ENCODE peak calls at places on chromosomes 7 and 10, in six cellular contexts. T, Z, Q, M, H and U are unnamed samples.

GRCh38 chr7:20199015-20199737 is 18.0 kb downstream of the MACC1 start:
- DNase-seq in T (peak; percentile 48), Z (no peak), Q (peak; percentile 87), M (no peak), H (peak; percentile 55), U (no peak)

GRCh38 chr10:94706089-94706488 is 22.6 kb downstream of the CYP2C18 start:
- DNase-seq in T (no peak), Z (no peak), Q (no peak), M (no peak), H (no peak), U (no peak)

GRCh38 chr10:117342638-117343037 is 32.6 kb downstream of the PDZD8 start:
- DNase-seq in T (peak; percentile 23), Z (no peak), Q (peak; percentile 83), M (no peak), H (peak; percentile 12), U (no peak)

GRCh38 chr7:101237206-101238067 is at the start of gene CLDN15:
- DNase-seq in T (peak; percentile 35), Z (no peak), Q (peak; percentile 61), M (no peak), H (no peak), U (no peak)

GRCh38 chr10:88156341-88156740 is 292.9 kb downstream of the PTEN start:
- DNase-seq in T (peak; percentile 83), Z (no peak), Q (peak; percentile 92), M (no peak), H (peak; percentile 10), U (no peak)

GRCh38 chr7:42893341-42894242 is 18.3 kb downstream of the C7orf25 start:
- DNase-seq in T (no peak), Z (no peak), Q (no peak), M (no peak), H (no peak), U (no peak)

GRCh38 chr10:21953585-21954057 is 49.9 kb downstream of the DNAJC1 start:
- DNase-seq in T (peak; percentile 48), Z (no peak), Q (peak; percentile 61), M (no peak), H (peak; percentile 52), U (no peak)

GRCh38 chr7:50346548-50347497 is 42.3 kb downstream of the IKZF1 start:
- DNase-seq in T (no peak), Z (no peak), Q (no peak), M (no peak), H (peak; percentile 62), U (no peak)

GRCh38 chr7:152078025-152078424 is 52.6 kb downstream of the GALNT11 start:
- DNase-seq in T (no peak), Z (no peak), Q (no peak), M (no peak), H (no peak), U (no peak)

GRCh38 chr10:103618575-103619423 is 125.3 kb downstream of the NEURL1 start:
- DNase-seq in T (no peak), Z (no peak), Q (no peak), M (no peak), H (no peak), U (no peak)

GRCh38 chr10:79068562-79069324 is at the start of gene ZMIZ1:
- DNase-seq in T (peak; percentile 96), Z (peak; percentile 89), Q (peak; percentile 93), M (no peak), H (peak; percentile 97), U (peak; percentile 89)

GRCh38 chr7:130733866-130734524 is at the start of gene KLF14:
- DNase-seq in T (peak; percentile 36), Z (peak; percentile 50), Q (no peak), M (no peak), H (peak; percentile 56), U (peak; percentile 44)

GRCh38 chr7:2751086-2751485 is 63.1 kb downstream of the AMZ1 start:
- DNase-seq in T (no peak), Z (no peak), Q (no peak), M (no peak), H (no peak), U (no peak)
- H4K91ac ChIP-seq in T (no peak overlapping the region), Z (no peak overlapping the region), Q (no peak overlapping the region), M (no peak overlapping the region), H (peak overlapping the region; percentile 57), U (no peak overlapping the region)

DNA sequence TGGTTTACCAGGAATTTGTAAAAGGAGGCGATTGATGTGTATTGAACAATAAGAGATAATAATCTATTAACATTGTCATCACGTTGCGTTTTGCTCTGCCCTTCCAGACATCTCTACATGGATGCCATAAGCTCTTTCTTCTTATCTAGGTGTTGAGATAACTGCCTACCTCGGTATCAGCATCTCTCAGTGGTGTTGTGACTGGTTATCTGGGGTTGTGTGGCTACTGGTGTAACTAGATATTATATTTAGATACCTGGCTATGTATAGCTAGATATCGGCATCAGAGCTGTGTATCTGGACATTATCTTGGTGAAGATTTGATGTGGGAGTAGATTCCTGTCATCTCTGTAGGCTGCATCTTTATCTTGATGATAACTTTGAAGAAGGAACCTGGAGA is 17.2 kb downstream of the GATA3 start:
- DNase-seq in T (no peak), Z (no peak), Q (no peak), M (no peak), H (peak; percentile 17), U (no peak)
- H4K91ac ChIP-seq in T (no peak overlapping the region), Z (no peak overlapping the region), Q (no peak overlapping the region), M (no peak overlapping the region), H (no peak overlapping the region), U (no peak overlapping the region)

DNA sequence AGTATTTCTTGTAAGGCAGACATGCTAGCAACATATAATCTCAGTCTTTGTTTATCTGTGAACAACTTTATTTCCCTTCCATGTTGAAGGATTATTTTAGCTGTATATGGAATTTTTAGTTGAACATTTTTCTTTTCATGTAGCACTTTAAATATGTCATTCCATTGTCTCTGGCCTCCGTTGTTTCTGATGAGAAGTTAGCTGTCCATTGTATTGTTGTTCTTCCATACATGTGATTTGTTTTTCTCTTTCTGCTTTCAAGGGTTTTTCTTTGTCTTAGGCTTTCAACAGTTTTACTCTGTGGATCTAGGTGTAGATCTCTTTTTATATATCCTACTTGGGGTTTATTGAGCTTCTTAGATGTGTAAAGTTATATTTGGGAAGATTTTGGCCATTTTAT is 66.3 kb upstream of the COMTD1 start:
- DNase-seq in T (no peak), Z (no peak), Q (no peak), M (no peak), H (no peak), U (no peak)
- H4K91ac ChIP-seq in T (no peak overlapping the region), Z (no peak overlapping the region), Q (no peak overlapping the region), M (no peak overlapping the region), H (no peak overlapping the region), U (no peak overlapping the region)

DNA sequence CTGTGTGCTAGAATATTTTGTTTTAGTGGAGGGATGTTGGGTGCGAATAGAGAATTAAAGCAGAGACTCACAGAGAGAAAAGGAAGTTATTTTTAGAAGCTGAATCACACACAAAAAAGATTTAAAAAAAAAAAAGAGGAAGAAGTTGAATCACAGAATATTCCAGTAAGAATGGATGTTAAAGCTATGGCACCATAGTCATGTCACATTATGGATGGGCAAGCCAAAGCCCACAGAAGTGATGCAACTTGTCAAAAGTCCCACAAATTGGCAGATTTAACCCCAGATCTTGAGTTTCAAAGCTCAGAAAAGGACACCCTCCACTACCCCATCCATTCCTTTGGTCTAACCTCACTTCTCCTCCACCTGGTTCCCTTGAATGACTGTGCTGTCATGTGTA is 91.4 kb downstream of the MYOF start:
- DNase-seq in T (peak; percentile 20), Z (no peak), Q (peak; percentile 26), M (no peak), H (peak; percentile 15), U (no peak)
- H4K91ac ChIP-seq in T (no peak overlapping the region), Z (no peak overlapping the region), Q (no peak overlapping the region), M (no peak overlapping the region), H (no peak overlapping the region), U (no peak overlapping the region)

GRCh38 chr7:98705620-98706019 is 88.5 kb downstream of the NPTX2 start:
- DNase-seq in T (no peak), Z (no peak), Q (no peak), M (no peak), H (no peak), U (no peak)

GRCh38 chr7:98711945-98712344 is 94.9 kb downstream of the NPTX2 start:
- DNase-seq in T (no peak), Z (no peak), Q (no peak), M (no peak), H (no peak), U (no peak)

GRCh38 chr7:98703916-98704315 is 86.8 kb downstream of the NPTX2 start:
- DNase-seq in T (no peak), Z (no peak), Q (no peak), M (no peak), H (no peak), U (no peak)

GRCh38 chr7:98702021-98702420 is 84.9 kb downstream of the NPTX2 start:
- DNase-seq in T (no peak), Z (no peak), Q (no peak), M (no peak), H (no peak), U (no peak)

GRCh38 chr7:98707076-98707475 is 90.0 kb downstream of the NPTX2 start:
- DNase-seq in T (no peak), Z (no peak), Q (no peak), M (no peak), H (no peak), U (no peak)
- H4K91ac ChIP-seq in T (no peak overlapping the region), Z (no peak overlapping the region), Q (no peak overlapping the region), M (no peak overlapping the region), H (no peak overlapping the region), U (no peak overlapping the region)